ENCODE peak calls at places on chromosomes 16 and 17, in eight cellular contexts. One of them, this sample, is unnamed.

GRCh38 chr17:18261146-18261515 is 669 bp downstream of the MIEF2 start:
- DNase-seq in AG10803: peak
- DNase-seq in colonic mucosa: peak
- DNase-seq in cardiac fibroblast: peak
- DNase-seq in K562: peak
- DNase-seq in fibroblast of mammary gland: peak
- DNase-seq in heart right ventricle: peak
- DNase-seq in CD8-positive, alpha-beta T cell: peak
- DNase-seq in this sample: peak

GRCh38 chr17:75819723-75820410 is 24.3 kb downstream of the UNC13D start:
- DNase-seq in fibroblast of mammary gland: no peak
- DNase-seq in AG10803: no peak
- DNase-seq in heart right ventricle: no peak
- DNase-seq in cardiac fibroblast: no peak
- DNase-seq in colonic mucosa: no peak
- DNase-seq in K562: no peak
- DNase-seq in CD8-positive, alpha-beta T cell: no peak
- DNase-seq in this sample: no peak

GRCh38 chr16:3718019-3718391 is 681 bp upstream of the TRAP1 start:
- DNase-seq in cardiac fibroblast: no peak
- DNase-seq in K562: no peak
- DNase-seq in heart right ventricle: no peak
- DNase-seq in AG10803: no peak
- DNase-seq in CD8-positive, alpha-beta T cell: no peak
- DNase-seq in colonic mucosa: no peak
- DNase-seq in fibroblast of mammary gland: no peak
- DNase-seq in this sample: no peak

GRCh38 chr16:10981697-10982216 is 37.4 kb downstream of the CLEC16A start:
- DNase-seq in heart right ventricle: no peak
- DNase-seq in K562: no peak
- DNase-seq in AG10803: no peak
- DNase-seq in CD8-positive, alpha-beta T cell: no peak
- DNase-seq in fibroblast of mammary gland: no peak
- DNase-seq in colonic mucosa: no peak
- DNase-seq in cardiac fibroblast: no peak
- DNase-seq in this sample: no peak

GRCh38 chr17:76481091-76481655 is 13.8 kb downstream of the AANAT start:
- DNase-seq in fibroblast of mammary gland: no peak
- DNase-seq in AG10803: no peak
- DNase-seq in heart right ventricle: no peak
- DNase-seq in cardiac fibroblast: no peak
- DNase-seq in CD8-positive, alpha-beta T cell: no peak
- DNase-seq in K562: no peak
- DNase-seq in colonic mucosa: no peak
- DNase-seq in this sample: peak

GRCh38 chr17:83173180-83173996 is 94.0 kb downstream of the METRNL start:
- DNase-seq in fibroblast of mammary gland: no peak
- DNase-seq in heart right ventricle: no peak
- DNase-seq in CD8-positive, alpha-beta T cell: no peak
- DNase-seq in K562: no peak
- DNase-seq in AG10803: no peak
- DNase-seq in cardiac fibroblast: no peak
- DNase-seq in colonic mucosa: peak
- DNase-seq in this sample: no peak

GRCh38 chr17:28912281-28912937 is 9.5 kb upstream of the DHRS13 start:
- DNase-seq in CD8-positive, alpha-beta T cell: no peak
- DNase-seq in heart right ventricle: no peak
- DNase-seq in K562: peak
- DNase-seq in fibroblast of mammary gland: no peak
- DNase-seq in AG10803: no peak
- DNase-seq in cardiac fibroblast: no peak
- DNase-seq in colonic mucosa: peak
- DNase-seq in this sample: peak

GRCh38 chr16:12256880-12257279 is 280.3 kb downstream of the SNX29 start:
- DNase-seq in cardiac fibroblast: no peak
- DNase-seq in heart right ventricle: no peak
- DNase-seq in fibroblast of mammary gland: no peak
- DNase-seq in K562: no peak
- DNase-seq in AG10803: no peak
- DNase-seq in CD8-positive, alpha-beta T cell: no peak
- DNase-seq in colonic mucosa: no peak
- DNase-seq in this sample: no peak

GRCh38 chr17:82876602-82877391 is 37.0 kb upstream of the ZNF750 start:
- DNase-seq in cardiac fibroblast: peak
- DNase-seq in AG10803: peak
- DNase-seq in colonic mucosa: peak
- DNase-seq in fibroblast of mammary gland: peak
- DNase-seq in CD8-positive, alpha-beta T cell: no peak
- DNase-seq in K562: peak
- DNase-seq in heart right ventricle: peak
- DNase-seq in this sample: peak

GRCh38 chr17:19513897-19514488 is 19.7 kb upstream of the SLC47A1 start:
- DNase-seq in cardiac fibroblast: peak
- DNase-seq in CD8-positive, alpha-beta T cell: peak
- DNase-seq in AG10803: peak
- DNase-seq in K562: peak
- DNase-seq in colonic mucosa: peak
- DNase-seq in heart right ventricle: peak
- DNase-seq in fibroblast of mammary gland: peak
- DNase-seq in this sample: peak

GRCh38 chr17:40099627-40100418 is 566 bp downstream of the NR1D1 start:
- DNase-seq in CD8-positive, alpha-beta T cell: no peak
- DNase-seq in K562: no peak
- DNase-seq in colonic mucosa: no peak
- DNase-seq in cardiac fibroblast: no peak
- DNase-seq in heart right ventricle: no peak
- DNase-seq in fibroblast of mammary gland: no peak
- DNase-seq in AG10803: no peak
- DNase-seq in this sample: no peak

GRCh38 chr17:42407289-42407836 is 15.7 kb downstream of the CAVIN1 start:
- DNase-seq in CD8-positive, alpha-beta T cell: peak
- DNase-seq in heart right ventricle: peak
- DNase-seq in cardiac fibroblast: peak
- DNase-seq in fibroblast of mammary gland: peak
- DNase-seq in K562: peak
- DNase-seq in colonic mucosa: peak
- DNase-seq in AG10803: peak
- DNase-seq in this sample: peak

GRCh38 chr16:85524365-85524629 is 88.8 kb upstream of the GSE1 start:
- DNase-seq in K562: no peak
- DNase-seq in colonic mucosa: no peak
- DNase-seq in heart right ventricle: no peak
- DNase-seq in CD8-positive, alpha-beta T cell: no peak
- DNase-seq in cardiac fibroblast: no peak
- DNase-seq in fibroblast of mammary gland: no peak
- DNase-seq in AG10803: no peak
- DNase-seq in this sample: no peak

GRCh38 chr16:27245276-27246231 is 23.0 kb downstream of the NSMCE1 start:
- DNase-seq in heart right ventricle: no peak
- DNase-seq in AG10803: peak
- DNase-seq in colonic mucosa: no peak
- DNase-seq in K562: peak
- DNase-seq in CD8-positive, alpha-beta T cell: no peak
- DNase-seq in cardiac fibroblast: peak
- DNase-seq in fibroblast of mammary gland: peak
- DNase-seq in this sample: no peak

GRCh38 chr17:2369039-2369438 is 31.7 kb downstream of the SGSM2 start:
- DNase-seq in heart right ventricle: no peak
- DNase-seq in K562: no peak
- DNase-seq in cardiac fibroblast: peak
- DNase-seq in AG10803: no peak
- DNase-seq in colonic mucosa: no peak
- DNase-seq in CD8-positive, alpha-beta T cell: no peak
- DNase-seq in fibroblast of mammary gland: no peak
- DNase-seq in this sample: no peak

GRCh38 chr17:66175892-66176291 is 16.0 kb downstream of the CEP112 start:
- DNase-seq in AG10803: no peak
- DNase-seq in heart right ventricle: no peak
- DNase-seq in CD8-positive, alpha-beta T cell: no peak
- DNase-seq in K562: no peak
- DNase-seq in fibroblast of mammary gland: no peak
- DNase-seq in colonic mucosa: no peak
- DNase-seq in cardiac fibroblast: no peak
- DNase-seq in this sample: no peak

GRCh38 chr17:411416-412120 is 59.0 kb upstream of the RPH3AL start:
- DNase-seq in colonic mucosa: no peak
- DNase-seq in AG10803: no peak
- DNase-seq in cardiac fibroblast: no peak
- DNase-seq in K562: no peak
- DNase-seq in fibroblast of mammary gland: no peak
- DNase-seq in CD8-positive, alpha-beta T cell: no peak
- DNase-seq in heart right ventricle: no peak
- DNase-seq in this sample: no peak
- H3K4me3 ChIP-seq in colonic mucosa: no peak
- H3K4me3 ChIP-seq in AG10803: no peak
- H3K4me3 ChIP-seq in cardiac fibroblast: no peak
- H3K4me3 ChIP-seq in K562: no peak
- H3K4me3 ChIP-seq in fibroblast of mammary gland: peak
- H3K4me3 ChIP-seq in CD8-positive, alpha-beta T cell: peak
- H3K4me3 ChIP-seq in heart right ventricle: no peak
- H3K4me3 ChIP-seq in this sample: peak

GRCh38 chr17:81479672-81480071 is 32.9 kb downstream of the ACTG1 start:
- DNase-seq in fibroblast of mammary gland: no peak
- DNase-seq in cardiac fibroblast: peak
- DNase-seq in CD8-positive, alpha-beta T cell: no peak
- DNase-seq in K562: no peak
- DNase-seq in heart right ventricle: no peak
- DNase-seq in AG10803: no peak
- DNase-seq in colonic mucosa: no peak
- DNase-seq in this sample: no peak

GRCh38 chr17:81482673-81483072 is 29.9 kb downstream of the ACTG1 start:
- DNase-seq in fibroblast of mammary gland: no peak
- DNase-seq in cardiac fibroblast: no peak
- DNase-seq in CD8-positive, alpha-beta T cell: no peak
- DNase-seq in K562: no peak
- DNase-seq in AG10803: no peak
- DNase-seq in colonic mucosa: no peak
- DNase-seq in heart right ventricle: no peak
- DNase-seq in this sample: no peak

GRCh38 chr17:81481815-81482505 is 30.6 kb downstream of the ACTG1 start:
- DNase-seq in AG10803: no peak
- DNase-seq in K562: no peak
- DNase-seq in CD8-positive, alpha-beta T cell: no peak
- DNase-seq in heart right ventricle: no peak
- DNase-seq in fibroblast of mammary gland: no peak
- DNase-seq in cardiac fibroblast: no peak
- DNase-seq in colonic mucosa: no peak
- DNase-seq in this sample: no peak

GRCh38 chr17:81480140-81480917 is 32.3 kb downstream of the ACTG1 start:
- DNase-seq in AG10803: peak
- DNase-seq in cardiac fibroblast: peak
- DNase-seq in heart right ventricle: no peak
- DNase-seq in fibroblast of mammary gland: peak
- DNase-seq in colonic mucosa: no peak
- DNase-seq in K562: peak
- DNase-seq in CD8-positive, alpha-beta T cell: no peak
- DNase-seq in this sample: no peak

GRCh38 chr17:81481011-81481799 is 31.4 kb downstream of the ACTG1 start:
- DNase-seq in K562: peak
- DNase-seq in fibroblast of mammary gland: peak
- DNase-seq in AG10803: peak
- DNase-seq in cardiac fibroblast: peak
- DNase-seq in colonic mucosa: peak
- DNase-seq in CD8-positive, alpha-beta T cell: peak
- DNase-seq in heart right ventricle: peak
- DNase-seq in this sample: peak
- H3K4me3 ChIP-seq in K562: peak
- H3K4me3 ChIP-seq in fibroblast of mammary gland: no peak
- H3K4me3 ChIP-seq in AG10803: peak
- H3K4me3 ChIP-seq in cardiac fibroblast: peak
- H3K4me3 ChIP-seq in colonic mucosa: peak
- H3K4me3 ChIP-seq in CD8-positive, alpha-beta T cell: peak
- H3K4me3 ChIP-seq in heart right ventricle: peak
- H3K4me3 ChIP-seq in this sample: peak

GRCh38 chr16:9680021-9680655 is 502.1 kb downstream of the GRIN2A start:
- DNase-seq in fibroblast of mammary gland: no peak
- DNase-seq in colonic mucosa: no peak
- DNase-seq in cardiac fibroblast: no peak
- DNase-seq in heart right ventricle: no peak
- DNase-seq in CD8-positive, alpha-beta T cell: no peak
- DNase-seq in K562: no peak
- DNase-seq in AG10803: no peak
- DNase-seq in this sample: no peak
- H3K4me3 ChIP-seq in fibroblast of mammary gland: no peak
- H3K4me3 ChIP-seq in colonic mucosa: no peak
- H3K4me3 ChIP-seq in cardiac fibroblast: no peak
- H3K4me3 ChIP-seq in heart right ventricle: no peak
- H3K4me3 ChIP-seq in CD8-positive, alpha-beta T cell: no peak
- H3K4me3 ChIP-seq in K562: no peak
- H3K4me3 ChIP-seq in AG10803: no peak
- H3K4me3 ChIP-seq in this sample: no peak

DNA sequence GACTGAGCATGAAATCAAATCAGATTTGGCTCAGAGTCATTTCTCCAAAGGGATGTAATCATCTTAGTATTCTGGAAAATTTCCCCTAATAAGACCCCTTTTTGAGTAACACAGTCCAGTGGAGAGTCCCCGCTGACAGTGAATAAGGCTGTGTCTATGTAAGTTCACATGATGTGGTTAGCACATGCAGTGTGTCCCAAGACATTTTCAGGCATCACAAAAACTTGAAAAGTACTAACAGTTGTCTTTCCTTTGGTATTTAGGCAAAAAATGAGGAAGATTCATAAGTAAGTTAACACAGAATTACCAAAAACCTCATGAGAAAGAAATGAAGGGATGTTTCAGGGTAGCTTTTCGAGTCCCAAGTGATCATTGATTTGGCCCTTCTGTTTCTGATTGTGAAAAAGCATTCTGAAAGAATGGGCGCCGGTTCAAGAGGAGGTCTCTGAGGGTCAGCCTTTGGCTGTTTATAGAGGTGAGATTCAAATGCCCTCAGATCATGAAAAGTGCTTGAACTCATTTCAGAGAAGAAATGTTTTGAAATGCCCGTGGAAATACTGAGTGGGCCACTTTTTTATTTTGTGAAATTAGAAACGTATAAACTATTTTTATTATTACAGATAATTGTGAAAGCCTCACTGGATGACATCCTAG is 515 bp upstream of the ASPA start:
- DNase-seq in fibroblast of mammary gland: peak
- DNase-seq in colonic mucosa: no peak
- DNase-seq in K562: no peak
- DNase-seq in heart right ventricle: no peak
- DNase-seq in AG10803: no peak
- DNase-seq in CD8-positive, alpha-beta T cell: no peak
- DNase-seq in cardiac fibroblast: no peak
- DNase-seq in this sample: no peak
- H3K4me3 ChIP-seq in fibroblast of mammary gland: no peak
- H3K4me3 ChIP-seq in colonic mucosa: peak
- H3K4me3 ChIP-seq in K562: no peak
- H3K4me3 ChIP-seq in heart right ventricle: peak
- H3K4me3 ChIP-seq in AG10803: no peak
- H3K4me3 ChIP-seq in CD8-positive, alpha-beta T cell: no peak
- H3K4me3 ChIP-seq in cardiac fibroblast: no peak
- H3K4me3 ChIP-seq in this sample: peak

This sample was measured in transverse colon.